ENCODE peak calls at places on chromosome 7, in ten cellular contexts. One of them, this sample, is unnamed.

GRCh38 chr7:39271386-39271785 is 293.7 kb downstream of the POU6F2 start:
- DNase-seq in natural killer cell treated with Interleukin-12 subunit alpha and Interleukin-12 subunit beta and Interleukin-15 and Interleukin-18, amount 100 ng/mL, for 72 hours: no peak
- DNase-seq in HTR-8/SVneo: no peak
- DNase-seq in left ventricle myocardium superior: peak
- DNase-seq in stimulated activated CD8-positive, alpha-beta memory T cell treated with anti-CD3 and anti-CD28 coated beads, Interleukin-2, amount 100 ng/mL, for 1 hour: no peak
- DNase-seq in kidney epithelial cell: peak
- DNase-seq in GM13977: no peak
- DNase-seq in activated naive CD4-positive, alpha-beta T cell: no peak
- DNase-seq in NCI-H1105: peak
- DNase-seq in iPS DF 6.9: no peak
- DNase-seq in this sample: peak

GRCh38 chr7:139619367-139619657 is 95.8 kb downstream of the CLEC2L start:
- DNase-seq in HTR-8/SVneo: no peak
- DNase-seq in activated naive CD4-positive, alpha-beta T cell: no peak
- DNase-seq in natural killer cell treated with Interleukin-12 subunit alpha and Interleukin-12 subunit beta and Interleukin-15 and Interleukin-18, amount 100 ng/mL, for 72 hours: no peak
- DNase-seq in kidney epithelial cell: no peak
- DNase-seq in NCI-H1105: no peak
- DNase-seq in iPS DF 6.9: no peak
- DNase-seq in stimulated activated CD8-positive, alpha-beta memory T cell treated with anti-CD3 and anti-CD28 coated beads, Interleukin-2, amount 100 ng/mL, for 1 hour: no peak
- DNase-seq in left ventricle myocardium superior: no peak
- DNase-seq in GM13977: no peak
- DNase-seq in this sample: no peak

GRCh38 chr7:84722086-84722485 is 464.8 kb downstream of the SEMA3D start:
- DNase-seq in iPS DF 6.9: no peak
- DNase-seq in activated naive CD4-positive, alpha-beta T cell: no peak
- DNase-seq in NCI-H1105: no peak
- DNase-seq in GM13977: no peak
- DNase-seq in stimulated activated CD8-positive, alpha-beta memory T cell treated with anti-CD3 and anti-CD28 coated beads, Interleukin-2, amount 100 ng/mL, for 1 hour: no peak
- DNase-seq in kidney epithelial cell: no peak
- DNase-seq in HTR-8/SVneo: no peak
- DNase-seq in left ventricle myocardium superior: no peak
- DNase-seq in natural killer cell treated with Interleukin-12 subunit alpha and Interleukin-12 subunit beta and Interleukin-15 and Interleukin-18, amount 100 ng/mL, for 72 hours: no peak
- DNase-seq in this sample: no peak

GRCh38 chr7:70579397-70580097 is 552.4 kb upstream of the GALNT17 start:
- DNase-seq in HTR-8/SVneo: no peak
- DNase-seq in kidney epithelial cell: no peak
- DNase-seq in stimulated activated CD8-positive, alpha-beta memory T cell treated with anti-CD3 and anti-CD28 coated beads, Interleukin-2, amount 100 ng/mL, for 1 hour: no peak
- DNase-seq in activated naive CD4-positive, alpha-beta T cell: no peak
- DNase-seq in natural killer cell treated with Interleukin-12 subunit alpha and Interleukin-12 subunit beta and Interleukin-15 and Interleukin-18, amount 100 ng/mL, for 72 hours: no peak
- DNase-seq in iPS DF 6.9: no peak
- DNase-seq in left ventricle myocardium superior: no peak
- DNase-seq in GM13977: no peak
- DNase-seq in NCI-H1105: no peak
- DNase-seq in this sample: no peak

GRCh38 chr7:93194368-93194767 is 31.9 kb downstream of the HEPACAM2 start:
- DNase-seq in HTR-8/SVneo: no peak
- DNase-seq in kidney epithelial cell: no peak
- DNase-seq in activated naive CD4-positive, alpha-beta T cell: no peak
- DNase-seq in NCI-H1105: no peak
- DNase-seq in natural killer cell treated with Interleukin-12 subunit alpha and Interleukin-12 subunit beta and Interleukin-15 and Interleukin-18, amount 100 ng/mL, for 72 hours: no peak
- DNase-seq in stimulated activated CD8-positive, alpha-beta memory T cell treated with anti-CD3 and anti-CD28 coated beads, Interleukin-2, amount 100 ng/mL, for 1 hour: no peak
- DNase-seq in left ventricle myocardium superior: no peak
- DNase-seq in iPS DF 6.9: no peak
- DNase-seq in GM13977: no peak
- DNase-seq in this sample: no peak

GRCh38 chr7:87414400-87415188 is 60.9 kb downstream of the ABCB4 start:
- DNase-seq in kidney epithelial cell: peak
- DNase-seq in NCI-H1105: no peak
- DNase-seq in natural killer cell treated with Interleukin-12 subunit alpha and Interleukin-12 subunit beta and Interleukin-15 and Interleukin-18, amount 100 ng/mL, for 72 hours: no peak
- DNase-seq in activated naive CD4-positive, alpha-beta T cell: no peak
- DNase-seq in iPS DF 6.9: no peak
- DNase-seq in stimulated activated CD8-positive, alpha-beta memory T cell treated with anti-CD3 and anti-CD28 coated beads, Interleukin-2, amount 100 ng/mL, for 1 hour: no peak
- DNase-seq in left ventricle myocardium superior: no peak
- DNase-seq in HTR-8/SVneo: no peak
- DNase-seq in GM13977: no peak
- DNase-seq in this sample: peak

GRCh38 chr7:142389544-142389943 is 131.7 kb upstream of the PRSS58 start:
- DNase-seq in HTR-8/SVneo: no peak
- DNase-seq in left ventricle myocardium superior: no peak
- DNase-seq in GM13977: no peak
- DNase-seq in stimulated activated CD8-positive, alpha-beta memory T cell treated with anti-CD3 and anti-CD28 coated beads, Interleukin-2, amount 100 ng/mL, for 1 hour: no peak
- DNase-seq in kidney epithelial cell: no peak
- DNase-seq in NCI-H1105: no peak
- DNase-seq in iPS DF 6.9: no peak
- DNase-seq in activated naive CD4-positive, alpha-beta T cell: no peak
- DNase-seq in natural killer cell treated with Interleukin-12 subunit alpha and Interleukin-12 subunit beta and Interleukin-15 and Interleukin-18, amount 100 ng/mL, for 72 hours: no peak
- DNase-seq in this sample: no peak

GRCh38 chr7:158422551-158423189 is 165.0 kb downstream of the PTPRN2 start:
- DNase-seq in NCI-H1105: no peak
- DNase-seq in iPS DF 6.9: no peak
- DNase-seq in kidney epithelial cell: no peak
- DNase-seq in left ventricle myocardium superior: no peak
- DNase-seq in natural killer cell treated with Interleukin-12 subunit alpha and Interleukin-12 subunit beta and Interleukin-15 and Interleukin-18, amount 100 ng/mL, for 72 hours: no peak
- DNase-seq in GM13977: no peak
- DNase-seq in stimulated activated CD8-positive, alpha-beta memory T cell treated with anti-CD3 and anti-CD28 coated beads, Interleukin-2, amount 100 ng/mL, for 1 hour: no peak
- DNase-seq in HTR-8/SVneo: no peak
- DNase-seq in activated naive CD4-positive, alpha-beta T cell: no peak
- DNase-seq in this sample: peak

GRCh38 chr7:13201628-13202027 is 514.2 kb downstream of the ARL4A start:
- DNase-seq in NCI-H1105: no peak
- DNase-seq in GM13977: no peak
- DNase-seq in HTR-8/SVneo: no peak
- DNase-seq in iPS DF 6.9: no peak
- DNase-seq in stimulated activated CD8-positive, alpha-beta memory T cell treated with anti-CD3 and anti-CD28 coated beads, Interleukin-2, amount 100 ng/mL, for 1 hour: no peak
- DNase-seq in kidney epithelial cell: no peak
- DNase-seq in activated naive CD4-positive, alpha-beta T cell: no peak
- DNase-seq in natural killer cell treated with Interleukin-12 subunit alpha and Interleukin-12 subunit beta and Interleukin-15 and Interleukin-18, amount 100 ng/mL, for 72 hours: no peak
- DNase-seq in left ventricle myocardium superior: no peak
- DNase-seq in this sample: no peak

GRCh38 chr7:123604739-123605138 is 3.1 kb downstream of the ASB15 start:
- DNase-seq in natural killer cell treated with Interleukin-12 subunit alpha and Interleukin-12 subunit beta and Interleukin-15 and Interleukin-18, amount 100 ng/mL, for 72 hours: no peak
- DNase-seq in activated naive CD4-positive, alpha-beta T cell: no peak
- DNase-seq in stimulated activated CD8-positive, alpha-beta memory T cell treated with anti-CD3 and anti-CD28 coated beads, Interleukin-2, amount 100 ng/mL, for 1 hour: no peak
- DNase-seq in NCI-H1105: no peak
- DNase-seq in left ventricle myocardium superior: no peak
- DNase-seq in iPS DF 6.9: no peak
- DNase-seq in kidney epithelial cell: no peak
- DNase-seq in GM13977: no peak
- DNase-seq in HTR-8/SVneo: no peak
- DNase-seq in this sample: no peak

This sample was measured in mesendoderm.